ENCODE peak calls at places on chromosomes 1 and 21, in ten cellular contexts. B is heart right ventricle; R is uterus; J is neural progenitor cell; I is CD8-positive, alpha-beta T cell; T is GM23338; D is lower lobe of right lung; W is Panc1; L is fibroblast of lung; F is IMR-90. H is an unnamed sample.

GRCh38 chr1:109397451-109398342 is at the start of gene SORT1:
- DNase-seq in B (peak; percentile 90), R (peak; percentile 85), J (peak; percentile 99), I (peak; percentile 56), T (peak; percentile 99), D (peak; percentile 90), W (no peak), L (peak; percentile 90), F (peak; percentile 83), H (peak; percentile 93)

GRCh38 chr1:924619-925323 is 1.0 kb downstream of the SAMD11 start:
- DNase-seq in B (no peak), R (no peak), J (peak; percentile 81), I (no peak), T (peak; percentile 73), D (no peak), W (no peak), L (peak; percentile 64), F (peak; percentile 36), H (no peak)

GRCh38 chr1:203291201-203292096 is 13.9 kb upstream of the BTG2 start:
- DNase-seq in B (no peak), R (peak; percentile 70), J (no peak), I (no peak), T (no peak), D (no peak), W (no peak), L (no peak), F (no peak), H (no peak)

GRCh38 chr1:206895837-206896242 is 1.4 kb upstream of the IL24 start:
- DNase-seq in B (no peak), R (no peak), J (no peak), I (no peak), T (no peak), D (no peak), W (no peak), L (peak; percentile 22), F (peak; percentile 68), H (no peak)

GRCh38 chr1:173354937-173355280 is 122.2 kb upstream of the PRDX6 start:
- DNase-seq in B (no peak), R (no peak), J (no peak), I (no peak), T (no peak), D (no peak), W (no peak), L (peak; percentile 85), F (no peak), H (no peak)

GRCh38 chr21:14306143-14306907 is 76.6 kb downstream of the HSPA13 start:
- DNase-seq in B (no peak), R (no peak), J (no peak), I (no peak), T (no peak), D (no peak), W (no peak), L (no peak), F (peak; percentile 3), H (no peak)

GRCh38 chr21:35491920-35492678 is 443.0 kb upstream of the RUNX1 start:
- DNase-seq in B (no peak), R (no peak), J (no peak), I (no peak), T (no peak), D (no peak), W (no peak), L (no peak), F (no peak), H (no peak)

GRCh38 chr1:53080769-53081168 is 18.8 kb downstream of the PODN start:
- DNase-seq in B (no peak), R (no peak), J (no peak), I (no peak), T (no peak), D (peak; percentile 45), W (no peak), L (no peak), F (no peak), H (no peak)

GRCh38 chr1:5830771-5831599 is 161.2 kb downstream of the NPHP4 start:
- DNase-seq in B (no peak), R (no peak), J (peak; percentile 90), I (no peak), T (peak; percentile 84), D (no peak), W (no peak), L (no peak), F (no peak), H (peak; percentile 87)

GRCh38 chr1:7230121-7230895 is 445.1 kb downstream of the CAMTA1 start:
- DNase-seq in B (no peak), R (no peak), J (no peak), I (no peak), T (no peak), D (no peak), W (no peak), L (no peak), F (no peak), H (no peak)

GRCh38 chr1:6365047-6365446 is 28.5 kb downstream of the ACOT7 start:
- DNase-seq in B (no peak), R (no peak), J (no peak), I (peak; percentile 42), T (no peak), D (no peak), W (no peak), L (no peak), F (no peak), H (no peak)

GRCh38 chr1:32413507-32414185 is 19.4 kb upstream of the BSDC1 start:
- DNase-seq in B (peak; percentile 76), R (peak; percentile 42), J (peak; percentile 79), I (peak; percentile 75), T (peak; percentile 94), D (peak; percentile 47), W (no peak), L (peak; percentile 22), F (peak; percentile 68), H (peak; percentile 91)

GRCh38 chr1:58809327-58810040 is 25.6 kb upstream of the JUN start:
- DNase-seq in B (no peak), R (peak; percentile 32), J (no peak), I (no peak), T (no peak), D (peak; percentile 69), W (no peak), L (peak; percentile 84), F (peak; percentile 73), H (no peak)

GRCh38 chr1:88655685-88656299 is 28.3 kb upstream of the PKN2 start:
- DNase-seq in B (no peak), R (no peak), J (peak; percentile 13), I (no peak), T (peak; percentile 53), D (no peak), W (peak; percentile 18), L (peak; percentile 13), F (peak; percentile 37), H (no peak)

GRCh38 chr1:198663996-198664789 is 25.4 kb downstream of the PTPRC start:
- DNase-seq in B (no peak), R (no peak), J (no peak), I (no peak), T (no peak), D (no peak), W (no peak), L (no peak), F (no peak), H (no peak)
- H3K4me1 ChIP-seq in B (peaks cover 88% of the 10 kb centered on the region), R (no peaks in the 10 kb centered on the region), J (no peaks in the 10 kb centered on the region), I (peaks cover 85% of the 10 kb centered on the region), T (peaks cover 9% of the 10 kb centered on the region), D (peaks cover 3% of the 10 kb centered on the region), W (peaks cover 4% of the 10 kb centered on the region), L (peaks cover 16% of the 10 kb centered on the region), F (peaks cover 7% of the 10 kb centered on the region), H (no peaks in the 10 kb centered on the region)

DNA sequence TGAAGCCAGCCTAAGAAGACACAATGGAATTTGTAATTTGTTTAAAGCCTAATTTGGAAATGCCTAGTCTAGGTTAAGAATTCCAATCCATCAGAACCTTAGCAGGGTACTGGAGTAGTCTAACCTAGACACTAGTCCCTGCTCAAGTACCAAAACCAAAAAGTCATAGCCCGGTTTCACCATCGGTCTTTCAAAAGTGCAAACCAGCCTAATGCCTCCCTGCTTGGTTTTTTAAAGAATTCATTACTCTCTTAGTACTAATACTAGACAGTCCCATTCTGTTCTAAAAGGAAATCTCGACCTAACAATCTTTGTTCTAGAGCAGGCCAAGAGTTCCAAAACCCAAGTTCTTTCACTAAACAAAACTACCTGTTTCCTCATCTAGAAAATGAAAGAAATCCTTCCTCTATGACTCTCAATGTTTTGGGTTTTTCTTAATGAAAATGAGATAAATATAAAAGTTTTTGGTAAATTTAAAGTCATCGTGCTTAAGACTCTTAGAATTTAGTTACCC is 2.6 kb downstream of the PUM1 start:
- DNase-seq in B (no peak), R (no peak), J (no peak), I (no peak), T (no peak), D (no peak), W (no peak), L (no peak), F (no peak), H (no peak)
- H3K27ac ChIP-seq in B (peak overlapping the region; percentile 94), R (peak overlapping the region; percentile 100), J (no peak overlapping the region), I (no peak overlapping the region), T (peak overlapping the region; percentile 12), D (peak overlapping the region; percentile 96), W (peak overlapping the region; percentile 99), L (no peak overlapping the region), F (no peak overlapping the region), H (no peak overlapping the region)

DNA sequence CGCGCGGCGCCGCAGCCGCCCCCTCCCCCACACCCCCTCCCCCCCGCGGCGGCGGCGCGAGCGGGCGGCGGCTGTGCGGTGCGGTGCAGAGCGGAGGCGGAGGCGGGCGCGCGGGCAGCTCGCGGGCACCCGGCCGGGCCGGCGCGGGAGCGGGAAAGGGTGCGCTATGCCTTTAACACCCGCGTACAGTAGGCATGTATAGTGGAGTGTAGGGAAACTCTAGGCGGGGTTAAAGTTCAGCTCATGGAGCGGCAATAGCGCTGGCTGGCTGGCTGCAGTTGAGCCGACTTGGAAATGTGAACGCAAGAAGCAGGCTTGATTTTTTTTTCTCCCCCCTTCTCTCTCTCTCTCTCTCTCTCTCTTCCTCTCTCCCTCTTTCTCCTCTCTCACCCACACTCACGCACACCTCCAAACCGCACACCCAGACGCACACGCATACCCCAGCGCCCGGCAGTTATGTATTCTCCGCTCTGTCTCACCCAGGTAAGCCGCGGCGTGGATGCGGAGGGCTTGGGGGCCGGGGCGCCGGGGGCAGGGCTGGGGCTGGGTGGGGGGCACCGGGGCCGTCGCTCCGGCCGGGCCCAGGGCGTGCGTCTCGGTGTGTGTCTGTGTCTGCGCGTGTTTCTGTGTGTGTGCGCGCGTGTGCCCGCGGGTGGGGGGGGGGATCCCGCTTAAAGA is at the start of gene NFIA:
- DNase-seq in B (peak; percentile 61), R (peak; percentile 53), J (no peak), I (no peak), T (peak; percentile 77), D (peak; percentile 67), W (peak; percentile 59), L (peak; percentile 47), F (peak; percentile 50), H (no peak)
- H3K27me3 ChIP-seq in B (no peaks in the 10 kb centered on the region), R (no peaks in the 10 kb centered on the region), J (peaks cover 94% of the 10 kb centered on the region), I (no peaks in the 10 kb centered on the region), T (peaks cover 89% of the 10 kb centered on the region), D (no peaks in the 10 kb centered on the region), W (no peaks in the 10 kb centered on the region), L (no peaks in the 10 kb centered on the region), F (no peaks in the 10 kb centered on the region), H (peaks cover 33% of the 10 kb centered on the region)

DNA sequence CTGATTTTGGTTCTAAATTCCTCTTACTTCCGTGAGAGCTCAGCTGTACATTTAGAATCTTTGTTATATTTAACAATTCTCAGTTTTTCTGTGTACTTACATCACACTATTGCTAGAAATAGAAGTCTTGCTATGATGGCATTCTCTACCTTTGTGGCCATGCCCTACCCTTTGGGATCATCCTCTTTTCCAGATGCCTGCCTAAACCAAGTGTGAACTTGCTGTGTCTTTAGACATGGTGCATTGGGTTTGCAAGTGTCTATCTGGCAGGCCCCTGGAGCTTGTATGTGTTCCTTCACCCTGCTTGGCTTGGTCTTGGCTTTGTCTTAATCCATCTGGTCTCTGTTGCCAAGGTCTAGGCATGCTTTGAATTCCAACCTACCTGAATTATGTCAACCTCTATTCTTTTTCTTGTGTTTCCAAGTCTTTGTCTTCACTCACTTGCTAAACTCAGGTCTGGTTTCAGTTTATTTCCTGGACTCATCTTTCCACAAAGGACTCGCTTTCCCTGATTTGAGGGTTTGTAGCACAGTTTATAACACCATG is 20.6 kb upstream of the APOBEC4 start:
- DNase-seq in B (no peak), R (no peak), J (no peak), I (no peak), T (peak; percentile 44), D (no peak), W (no peak), L (peak; percentile 19), F (no peak), H (no peak)
- H3K4me1 ChIP-seq in B (peaks cover 13% of the 10 kb centered on the region), R (no peaks in the 10 kb centered on the region), J (no peaks in the 10 kb centered on the region), I (no peaks in the 10 kb centered on the region), T (peaks cover 2% of the 10 kb centered on the region), D (no peaks in the 10 kb centered on the region), W (no peaks in the 10 kb centered on the region), L (no peaks in the 10 kb centered on the region), F (no peaks in the 10 kb centered on the region), H (no peaks in the 10 kb centered on the region)

H was measured in iPS DF 6.9.